ENCODE peak calls at places on chromosome 18, in six cellular contexts. X is effector memory CD4-positive, alpha-beta T cell; Y is adrenal gland; O is DND-41; K is body of pancreas; E is aorta. C is an unnamed sample.

GRCh38 chr18:3612315-3612714 is 162.3 kb downstream of the TGIF1 start:
- DNase-seq in E (no peak), O (no peak), Y (no peak), X (no peak), K (no peak), C (no peak)

GRCh38 chr18:56333146-56333545 is 305.2 kb downstream of the TXNL1 start:
- DNase-seq in X (no peak), E (no peak), O (no peak), K (no peak), Y (no peak), C (no peak)

GRCh38 chr18:70291295-70291574 is 2.4 kb downstream of the SOCS6 start:
- DNase-seq in X (no peak), K (no peak), E (no peak), Y (no peak), O (no peak), C (no peak)

GRCh38 chr18:5895886-5896740 is 791 bp upstream of the TMEM200C start:
- DNase-seq in Y (peak), E (peak), X (no peak), K (peak), O (no peak), C (no peak)

GRCh38 chr18:10318686-10318960 is 135.8 kb upstream of the APCDD1 start:
- DNase-seq in X (no peak), O (no peak), K (no peak), E (no peak), Y (no peak), C (no peak)

GRCh38 chr18:54119524-54120019 is 104.9 kb downstream of the MBD2 start:
- DNase-seq in O (peak), Y (peak), X (no peak), K (peak), E (no peak), C (peak)

GRCh38 chr18:48121752-48122151 is 191.3 kb upstream of the SMAD2 start:
- DNase-seq in K (no peak), X (no peak), E (no peak), O (no peak), Y (no peak), C (no peak)

GRCh38 chr18:79846936-79847557 is 49.3 kb downstream of the KCNG2 start:
- DNase-seq in K (no peak), E (no peak), X (no peak), Y (peak), O (no peak), C (no peak)

GRCh38 chr18:14074187-14074586 is 58.0 kb downstream of the ZNF519 start:
- DNase-seq in Y (no peak), O (peak), E (no peak), K (no peak), X (no peak), C (no peak)

GRCh38 chr18:38923136-38923535 is 1357.5 kb upstream of the CELF4 start:
- DNase-seq in K (no peak), E (no peak), X (no peak), Y (no peak), O (no peak), C (no peak)

GRCh38 chr18:55069497-55069896 is 110.2 kb upstream of the CCDC68 start:
- DNase-seq in O (no peak), Y (no peak), X (no peak), E (no peak), K (no peak), C (no peak)

GRCh38 chr18:9740076-9740475 is 32.0 kb downstream of the RAB31 start:
- DNase-seq in K (no peak), E (no peak), O (no peak), X (no peak), Y (no peak), C (no peak)

GRCh38 chr18:47591429-47591828 is 339.0 kb downstream of the SMAD2 start:
- DNase-seq in X (no peak), Y (no peak), E (no peak), K (no peak), O (peak), C (no peak)

GRCh38 chr18:2108581-2108980 is 462.7 kb downstream of the METTL4 start:
- DNase-seq in E (no peak), X (no peak), Y (no peak), K (no peak), O (no peak), C (no peak)

DNA sequence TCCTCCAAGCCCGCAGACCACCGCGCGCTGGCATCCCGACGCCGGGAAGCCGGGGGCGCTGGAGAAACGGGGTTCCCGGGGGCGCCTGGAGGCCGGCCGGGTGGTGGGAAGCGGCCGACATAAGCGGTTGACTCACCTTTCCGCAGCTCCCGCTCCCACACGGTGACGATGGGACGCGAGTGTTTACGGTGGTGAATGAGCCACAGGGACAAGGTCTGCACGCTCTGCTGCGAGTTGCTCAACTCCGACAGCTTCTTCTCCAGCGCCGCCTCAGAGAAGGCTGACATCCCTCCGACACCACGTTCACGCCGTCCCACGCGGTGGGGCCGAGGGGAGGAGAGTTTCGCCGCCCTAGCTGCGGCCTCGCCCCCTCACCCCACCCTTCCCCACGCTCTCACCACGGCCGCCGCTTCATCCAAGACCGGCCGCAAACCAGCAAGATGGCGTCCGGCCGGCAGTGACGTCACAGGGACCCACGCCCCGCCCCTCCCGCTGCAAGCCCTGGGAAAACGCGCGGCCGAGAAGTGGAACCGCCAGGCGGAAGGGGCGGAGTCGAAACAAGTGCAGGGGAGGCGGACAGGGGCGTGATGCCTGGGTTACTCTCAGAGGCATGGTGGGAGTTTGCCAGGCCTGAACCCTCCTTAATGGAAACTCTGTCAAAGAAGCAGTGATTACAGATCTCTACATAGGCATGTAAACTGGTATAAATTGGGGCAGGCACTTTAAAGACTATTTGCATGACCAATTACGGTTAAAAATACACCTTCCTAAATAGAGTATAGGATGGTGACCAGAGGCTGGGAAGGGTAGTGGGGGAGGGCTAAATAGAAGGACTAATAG is at the start of gene RPRD1A:
- DNase-seq in Y (peak), O (peak), X (peak), K (peak), E (peak), C (peak)
- H3K27ac ChIP-seq in Y (peak), O (peak), X (peak), K (peak), E (peak), C (peak)

DNA sequence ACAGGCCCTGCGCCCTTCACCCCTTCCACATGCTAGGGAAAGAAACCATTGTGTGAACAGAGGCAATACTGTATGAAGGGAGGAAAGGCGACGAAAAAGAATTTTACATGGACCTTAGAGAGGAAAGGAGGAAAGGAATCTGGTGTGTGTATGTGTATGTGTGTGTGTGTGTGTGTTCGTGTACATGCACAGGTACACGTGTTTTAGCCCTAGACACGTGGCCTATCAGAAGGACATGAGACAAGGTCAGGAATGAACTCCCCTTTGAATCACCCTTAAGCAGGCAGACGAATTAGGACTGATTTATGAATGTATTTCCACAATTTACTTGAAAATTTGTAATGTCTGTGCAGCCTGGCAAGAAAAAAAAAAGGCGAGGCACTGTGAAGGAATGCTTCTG is 276.0 kb downstream of the ZNF516 start:
- DNase-seq in O (no peak), Y (no peak), K (no peak), X (no peak), E (no peak), C (no peak)
- H3K27ac ChIP-seq in O (no peak), Y (no peak), K (no peak), X (no peak), E (no peak), C (no peak)

DNA sequence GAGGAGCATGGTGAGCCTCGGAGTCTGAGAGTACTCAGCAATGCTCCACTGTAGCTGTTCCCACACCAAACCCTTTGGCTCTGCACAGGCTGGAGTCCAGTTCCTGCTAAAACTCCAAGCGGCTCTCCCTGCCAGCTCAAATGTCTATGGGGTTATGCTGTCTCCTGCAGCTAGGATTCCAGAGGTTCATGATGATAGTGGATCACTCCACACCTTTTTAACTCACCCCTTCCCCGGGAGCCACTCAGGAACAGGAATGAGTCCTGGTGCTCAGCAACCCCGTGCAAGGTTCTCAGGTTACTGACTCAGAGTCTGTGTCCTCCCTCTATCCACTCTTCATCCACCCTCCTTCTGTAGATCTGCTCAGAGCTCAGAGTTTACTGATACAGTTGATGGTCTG is 410.0 kb downstream of the CDH19 start:
- DNase-seq in Y (no peak), O (no peak), K (no peak), X (no peak), E (no peak), C (no peak)
- H3K27ac ChIP-seq in Y (no peak), O (no peak), K (no peak), X (no peak), E (no peak), C (no peak)

GRCh38 chr18:34591920-34592444 is 118.1 kb upstream of the DTNA start:
- DNase-seq in E (no peak), K (no peak), X (no peak), Y (no peak), O (no peak), C (no peak)

GRCh38 chr18:34594243-34594642 is 115.9 kb upstream of the DTNA start:
- DNase-seq in Y (no peak), E (no peak), O (no peak), K (no peak), X (no peak), C (no peak)

GRCh38 chr18:34590503-34590902 is 119.6 kb upstream of the DTNA start:
- DNase-seq in Y (no peak), E (no peak), K (no peak), O (no peak), X (no peak), C (no peak)

GRCh38 chr18:34595673-34596072 is 114.4 kb upstream of the DTNA start:
- DNase-seq in K (no peak), Y (peak), X (no peak), O (no peak), E (no peak), C (no peak)

GRCh38 chr18:34592961-34593382 is 117.1 kb upstream of the DTNA start:
- DNase-seq in O (no peak), X (no peak), K (peak), E (peak), Y (peak), C (peak)
- H3K27ac ChIP-seq in O (no peak), X (no peak), K (peak), E (peak), Y (no peak), C (peak)

GRCh38 chr18:8702668-8703067 is 2.7 kb upstream of the MTCL1 start:
- DNase-seq in E (no peak), Y (no peak), X (no peak), O (no peak), K (no peak), C (no peak)

GRCh38 chr18:8705280-8705940 is at the start of gene MTCL1:
- DNase-seq in O (no peak), E (peak), X (no peak), Y (no peak), K (peak), C (peak)

GRCh38 chr18:8704361-8705279 is 736 bp upstream of the MTCL1 start:
- DNase-seq in Y (peak), X (peak), O (peak), E (peak), K (peak), C (peak)

GRCh38 chr18:8703181-8703638 is 2.1 kb upstream of the MTCL1 start:
- DNase-seq in E (no peak), O (no peak), K (no peak), Y (no peak), X (no peak), C (no peak)

DNA sequence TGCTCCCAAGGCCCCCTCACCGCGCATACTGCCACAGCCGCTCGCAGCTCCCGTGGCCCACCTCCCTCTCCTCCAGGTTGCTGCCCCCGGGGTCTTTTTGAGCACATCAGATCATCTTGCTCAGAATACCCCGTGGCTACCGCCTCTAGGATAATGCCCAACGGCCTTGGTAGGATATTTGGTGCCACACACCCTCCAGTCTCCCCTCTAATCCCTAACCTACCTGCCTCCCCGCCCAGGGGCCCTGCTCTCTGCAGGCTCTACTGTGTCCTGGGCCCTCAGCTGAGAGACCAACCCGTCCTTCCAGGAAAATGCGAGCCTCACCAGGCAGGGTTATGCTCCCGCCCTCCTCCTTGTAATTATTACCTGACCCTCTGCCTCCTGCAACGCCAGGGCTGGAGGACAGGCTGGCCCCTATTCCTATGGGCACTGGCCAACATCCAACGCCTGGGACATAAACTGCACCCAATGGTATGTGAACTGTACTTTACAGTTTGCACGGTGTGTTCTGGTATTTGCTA is 1.5 kb upstream of the MTCL1 start:
- DNase-seq in K (peak), O (no peak), X (no peak), E (no peak), Y (no peak), C (no peak)
- H3K27ac ChIP-seq in K (peak), O (no peak), X (no peak), E (no peak), Y (no peak), C (peak)

DNA sequence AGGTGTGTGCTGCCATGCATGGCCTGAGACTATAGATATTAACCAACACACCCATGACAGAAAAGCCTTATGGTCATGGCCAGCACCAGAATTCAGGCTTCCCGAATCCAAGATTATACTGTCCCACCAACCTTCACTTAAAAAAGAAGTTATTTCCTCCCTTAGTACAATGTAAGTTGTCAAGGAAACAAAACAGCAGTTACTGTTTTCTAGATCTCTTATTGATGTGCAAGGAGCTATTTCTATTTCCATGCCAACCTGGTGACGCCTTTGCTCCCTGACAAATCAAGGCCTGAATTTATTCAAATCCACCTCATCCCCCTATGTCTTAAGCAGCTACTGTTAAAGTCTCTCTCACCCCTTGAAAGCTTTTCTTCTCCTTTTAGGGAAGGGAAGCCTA is 249.3 kb downstream of the ZNF521 start:
- DNase-seq in O (no peak), E (no peak), K (no peak), X (no peak), Y (no peak), C (no peak)
- H3K27ac ChIP-seq in O (no peak), E (no peak), K (no peak), X (no peak), Y (no peak), C (no peak)

GRCh38 chr18:61948842-61949438 is 56.1 kb upstream of the RNF152 start:
- DNase-seq in X (no peak), E (no peak), O (no peak), Y (no peak), K (no peak), C (no peak)
- H3K27ac ChIP-seq in X (no peak), E (no peak), O (no peak), Y (no peak), K (no peak), C (no peak)

GRCh38 chr18:31546476-31546875 is 45.2 kb upstream of the TTR start:
- DNase-seq in K (no peak), X (no peak), E (no peak), O (no peak), Y (no peak), C (no peak)

GRCh38 chr18:31551883-31552282 is 39.8 kb upstream of the TTR start:
- DNase-seq in X (no peak), K (no peak), E (no peak), Y (no peak), O (no peak), C (no peak)

GRCh38 chr18:31553800-31554199 is 37.9 kb upstream of the TTR start:
- DNase-seq in Y (no peak), E (no peak), X (no peak), K (no peak), O (no peak), C (no peak)

GRCh38 chr18:31549416-31549815 is 42.3 kb upstream of the TTR start:
- DNase-seq in K (no peak), E (no peak), Y (no peak), X (no peak), O (no peak), C (no peak)

GRCh38 chr18:31548825-31549224 is 42.9 kb upstream of the TTR start:
- DNase-seq in E (no peak), X (no peak), Y (no peak), K (no peak), O (no peak), C (no peak)
- H3K27ac ChIP-seq in E (no peak), X (no peak), Y (no peak), K (no peak), O (no peak), C (no peak)